ENCODE peak calls at places on chromosomes 6 and 20, in nine cellular contexts. S is GM23338, P is SK-N-SH, O is breast epithelium, T is HCT116, K is spleen, H is stomach, L is endothelial cell of umbilical vein, Q is esophagus muscularis mucosa. D is an unnamed sample.
A peak's percentile ranks its signal among the peaks of the same experiment; 100 is the strongest.

GRCh38 chr20:48702388-48703041 is 125.3 kb downstream of the PREX1 start:
- DNase-seq in S (peak; percentile 37), P (peak; percentile 39), O (no peak), T (no peak), K (peak; percentile 54), H (no peak), L (no peak), Q (no peak), D (peak; percentile 35)

GRCh38 chr6:132136976-132137375 is 185.8 kb upstream of the CCN2 start:
- DNase-seq in S (no peak), P (no peak), O (no peak), T (no peak), K (no peak), H (no peak), L (no peak), Q (no peak), D (no peak)

GRCh38 chr6:19761114-19761513 is 76.1 kb upstream of the ID4 start:
- DNase-seq in S (no peak), P (no peak), O (no peak), T (no peak), K (no peak), H (no peak), L (no peak), Q (no peak), D (no peak)

GRCh38 chr6:144899161-144899560 is 614.0 kb downstream of the UTRN start:
- DNase-seq in S (no peak), P (no peak), O (no peak), T (no peak), K (no peak), H (no peak), L (no peak), Q (no peak), D (no peak)

GRCh38 chr6:109526905-109527628 is 44.0 kb upstream of the ZBTB24 start:
- DNase-seq in S (peak; percentile 93), P (peak; percentile 46), O (no peak), T (peak; percentile 69), K (no peak), H (peak; percentile 33), L (peak; percentile 67), Q (no peak), D (no peak)

GRCh38 chr20:44187763-44188709 is 1.0 kb upstream of the JPH2 start:
- DNase-seq in S (no peak), P (no peak), O (no peak), T (no peak), K (no peak), H (no peak), L (no peak), Q (no peak), D (peak; percentile 83)

GRCh38 chr6:17596085-17596484 is 4.0 kb upstream of the FAM8A1 start:
- DNase-seq in S (no peak), P (no peak), O (no peak), T (no peak), K (no peak), H (no peak), L (no peak), Q (no peak), D (no peak)

GRCh38 chr20:60589624-60590023 is 631.4 kb downstream of the CDH26 start:
- DNase-seq in S (peak; percentile 65), P (no peak), O (no peak), T (no peak), K (no peak), H (no peak), L (no peak), Q (peak; percentile 21), D (no peak)

GRCh38 chr20:32574296-32575226 is 10.6 kb downstream of the NOL4L start:
- DNase-seq in S (peak; percentile 59), P (no peak), O (no peak), T (no peak), K (no peak), H (no peak), L (peak; percentile 47), Q (no peak), D (no peak)

GRCh38 chr20:49786226-49786625 is 26.4 kb upstream of the SLC9A8 start:
- DNase-seq in S (no peak), P (no peak), O (no peak), T (no peak), K (no peak), H (no peak), L (no peak), Q (no peak), D (no peak)

GRCh38 chr20:6697228-6697972 is 70.1 kb upstream of the BMP2 start:
- DNase-seq in S (no peak), P (no peak), O (no peak), T (no peak), K (no peak), H (no peak), L (no peak), Q (peak; percentile 55), D (no peak)

GRCh38 chr20:20578838-20579237 is 133.6 kb downstream of the RALGAPA2 start:
- DNase-seq in S (no peak), P (no peak), O (no peak), T (no peak), K (no peak), H (no peak), L (no peak), Q (no peak), D (no peak)

GRCh38 chr20:21808863-21809664 is 103.6 kb downstream of the PAX1 start:
- DNase-seq in S (peak; percentile 89), P (peak; percentile 72), O (peak; percentile 61), T (no peak), K (peak; percentile 83), H (peak; percentile 56), L (no peak), Q (no peak), D (no peak)

GRCh38 chr6:131945971-131946370 is 5.2 kb downstream of the CCN2 start:
- DNase-seq in S (no peak), P (no peak), O (no peak), T (no peak), K (no peak), H (no peak), L (no peak), Q (no peak), D (no peak)

GRCh38 chr6:36548401-36548743 is 1.1 kb upstream of the STK38 start:
- DNase-seq in S (no peak), P (no peak), O (no peak), T (no peak), K (no peak), H (no peak), L (no peak), Q (no peak), D (no peak)

GRCh38 chr20:1212607-1213396 is 9.5 kb downstream of the C20orf202 start:
- DNase-seq in S (peak; percentile 95), P (peak; percentile 74), O (no peak), T (peak; percentile 66), K (peak; percentile 83), H (peak; percentile 73), L (peak; percentile 63), Q (no peak), D (peak; percentile 77)

GRCh38 chr6:55449219-55449618 is 122.0 kb downstream of the GFRAL start:
- DNase-seq in S (peak; percentile 52), P (no peak), O (no peak), T (no peak), K (no peak), H (no peak), L (peak; percentile 15), Q (no peak), D (no peak)

GRCh38 chr6:55438217-55438616 is 110.9 kb downstream of the GFRAL start:
- DNase-seq in S (no peak), P (no peak), O (no peak), T (no peak), K (no peak), H (no peak), L (no peak), Q (no peak), D (no peak)

GRCh38 chr6:55448446-55448845 is 121.2 kb downstream of the GFRAL start:
- DNase-seq in S (no peak), P (no peak), O (no peak), T (no peak), K (no peak), H (no peak), L (no peak), Q (no peak), D (no peak)

GRCh38 chr6:55445648-55446204 is 118.5 kb downstream of the GFRAL start:
- DNase-seq in S (peak; percentile 64), P (peak; percentile 16), O (no peak), T (peak; percentile 8), K (no peak), H (no peak), L (peak; percentile 60), Q (no peak), D (no peak)

DNA sequence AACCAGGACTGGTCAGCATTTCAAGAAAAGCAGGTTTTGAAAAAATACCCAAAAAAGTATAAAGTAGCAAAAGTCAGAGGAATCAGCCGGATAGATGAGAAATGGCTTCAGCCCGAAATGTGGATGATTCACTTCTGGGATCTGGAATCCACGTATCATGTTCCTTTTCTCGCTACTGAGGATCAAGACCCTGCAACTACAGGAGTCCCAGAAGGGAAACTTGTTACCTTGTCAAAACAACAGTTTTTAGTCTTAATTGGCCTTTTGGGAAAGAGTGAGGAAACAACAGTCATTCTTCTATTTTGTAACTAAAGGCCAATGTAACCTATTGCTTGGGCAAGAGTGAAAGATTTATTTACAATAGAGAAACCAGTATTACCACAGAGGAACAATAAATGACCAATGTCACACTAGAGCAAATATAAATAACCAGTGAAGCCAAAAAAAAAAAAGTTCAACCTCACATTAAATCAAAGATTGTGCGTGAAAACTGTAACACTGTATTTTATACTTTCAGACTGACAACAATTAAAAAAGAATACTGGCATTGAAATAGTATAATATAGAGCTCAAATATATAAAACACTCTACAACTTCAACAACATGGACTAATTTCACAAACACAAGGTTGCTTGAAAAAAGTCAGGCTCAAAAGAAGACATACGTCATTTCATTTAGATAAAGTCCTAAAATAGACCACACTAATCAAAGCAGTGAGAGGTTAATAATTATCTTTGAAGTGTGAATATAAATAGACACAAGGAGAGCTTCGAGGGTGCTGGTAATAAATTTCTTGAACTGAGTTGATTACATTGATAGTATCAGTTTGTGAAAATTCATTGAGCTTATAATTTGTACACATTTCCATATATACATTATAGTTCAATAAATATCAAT is 116.2 kb downstream of the GFRAL start:
- DNase-seq in S (no peak), P (no peak), O (no peak), T (no peak), K (no peak), H (no peak), L (no peak), Q (no peak), D (no peak)
- TF ChIP-seq POLR2AphosphoS5 in S (no peak), P (no peak), O (no peak), T (no peak), K (no peak), H (no peak), L (no peak), Q (no peak), D (no peak)

GRCh38 chr20:41172296-41173140 is 35.2 kb downstream of the PLCG1 start:
- DNase-seq in S (no peak), P (no peak), O (peak; percentile 50), T (no peak), K (peak; percentile 69), H (peak; percentile 25), L (no peak), Q (no peak), D (peak; percentile 75)
- TF ChIP-seq POLR2AphosphoS5 in S (no peak), P (no peak), O (no peak), T (no peak), K (no peak), H (no peak), L (no peak), Q (peak; percentile 26), D (peak; percentile 4)

GRCh38 chr6:33929575-33930288 is 125.9 kb upstream of the MLN start:
- DNase-seq in S (no peak), P (no peak), O (no peak), T (no peak), K (no peak), H (no peak), L (no peak), Q (no peak), D (no peak)
- TF ChIP-seq POLR2AphosphoS5 in S (no peak), P (no peak), O (no peak), T (no peak), K (no peak), H (no peak), L (no peak), Q (no peak), D (no peak)

GRCh38 chr6:7119272-7119801 is 11.6 kb downstream of the RREB1 start:
- DNase-seq in S (no peak), P (no peak), O (no peak), T (no peak), K (no peak), H (no peak), L (no peak), Q (no peak), D (no peak)
- TF ChIP-seq POLR2AphosphoS5 in S (no peak), P (no peak), O (no peak), T (no peak), K (no peak), H (no peak), L (no peak), Q (no peak), D (no peak)